ENCODE peak calls at places on chromosomes 1 and 21, in five cellular contexts. G is activated T-cell treated with anti-CD3 and anti-CD28 coated beads for 24 hours; F is activated CD4-positive, alpha-beta memory T cell treated with anti-CD3 and anti-CD28 coated beads for 36 hours; Y is stimulated activated CD8-positive, alpha-beta memory T cell treated with anti-CD3 and anti-CD28 coated beads, Interleukin-4, amount 100 ng/mL, for 24 hours; C is stimulated activated CD4-positive, alpha-beta T cell treated with anti-CD3 and anti-CD28 coated beads, Interleukin-12 subunit alpha, Interleukin-12 subunit beta, amount 100 ng/mL, for 4 hours. W is an unnamed sample.
A peak's percentile ranks its signal among the peaks of the same experiment; 100 is the strongest.

GRCh38 chr21:26844258-26845065 is 747 bp downstream of the ADAMTS1 start:
- DNase-seq in G (no peak), F (no peak), Y (no peak), C (no peak), W (no peak)

GRCh38 chr1:226034482-226034881 is 28.0 kb upstream of the H3-3A start:
- DNase-seq in G (no peak), F (no peak), Y (no peak), C (no peak), W (peak; percentile 50)

GRCh38 chr1:183804916-183805734 is at the start of gene RGL1:
- DNase-seq in G (no peak), F (peak; percentile 40), Y (no peak), C (peak; percentile 18), W (peak; percentile 93)

GRCh38 chr1:205535866-205536758 is 31.6 kb downstream of the CDK18 start:
- DNase-seq in G (no peak), F (peak; percentile 7), Y (no peak), C (no peak), W (peak; percentile 19)

GRCh38 chr1:211577826-211578639 is 928 bp downstream of the SLC30A1 start:
- DNase-seq in G (peak; percentile 62), F (peak; percentile 82), Y (peak; percentile 60), C (peak; percentile 70), W (peak; percentile 95)

GRCh38 chr1:89590341-89591080 is 42.4 kb upstream of the LRRC8C start:
- DNase-seq in G (no peak), F (peak; percentile 52), Y (no peak), C (no peak), W (no peak)

GRCh38 chr21:35189077-35189863 is 140.2 kb upstream of the RUNX1 start:
- DNase-seq in G (no peak), F (no peak), Y (no peak), C (no peak), W (no peak)

GRCh38 chr1:181028241-181029014 is 5.4 kb upstream of the MR1 start:
- DNase-seq in G (no peak), F (no peak), Y (no peak), C (no peak), W (no peak)

GRCh38 chr1:40535732-40536131 is 4.3 kb downstream of the ZNF684 start:
- DNase-seq in G (no peak), F (no peak), Y (no peak), C (no peak), W (no peak)

GRCh38 chr1:93827128-93827527 is 51.9 kb downstream of the DNTTIP2 start:
- DNase-seq in G (no peak), F (no peak), Y (no peak), C (no peak), W (no peak)

GRCh38 chr1:155485945-155486344 is 76.7 kb downstream of the ASH1L start:
- DNase-seq in G (no peak), F (no peak), Y (no peak), C (no peak), W (no peak)

GRCh38 chr1:67191668-67192520 is 25.6 kb downstream of the IL23R start:
- DNase-seq in G (no peak), F (no peak), Y (no peak), C (no peak), W (no peak)

GRCh38 chr21:42567861-42568260 is 54.2 kb downstream of the SLC37A1 start:
- DNase-seq in G (no peak), F (peak; percentile 1), Y (no peak), C (no peak), W (peak; percentile 82)

GRCh38 chr1:63463248-63463647 is 59.8 kb downstream of the ITGB3BP start:
- DNase-seq in G (no peak), F (no peak), Y (no peak), C (no peak), W (no peak)

GRCh38 chr1:173702736-173703135 is 12.0 kb upstream of the KLHL20 start:
- DNase-seq in G (no peak), F (no peak), Y (no peak), C (no peak), W (no peak)

GRCh38 chr1:18875107-18875795 is 15.8 kb upstream of the TAS1R2 start:
- DNase-seq in G (peak; percentile 59), F (peak; percentile 84), Y (peak; percentile 54), C (peak; percentile 64), W (peak; percentile 81)

GRCh38 chr1:81439046-81439823 is 361.5 kb upstream of the ADGRL2 start:
- DNase-seq in G (no peak), F (no peak), Y (no peak), C (no peak), W (peak; percentile 41)

W was measured in upper lobe of left lung.